ENCODE peak calls at places on chromosomes 16 and 17, in ten cellular contexts. One of them, this sample, is unnamed.

GRCh38 chr16:4257646-4258556 is 14.9 kb downstream of the TFAP4 start:
- DNase-seq in A549: no peak
- DNase-seq in body of pancreas: no peak
- DNase-seq in PC-3: no peak
- DNase-seq in AG10803: no peak
- DNase-seq in thoracic aorta: no peak
- DNase-seq in A673: no peak
- DNase-seq in IMR-90: no peak
- DNase-seq in psoas muscle: peak; percentile 39
- DNase-seq in neural progenitor cell: no peak
- DNase-seq in this sample: no peak

GRCh38 chr17:31525801-31526549 is 134.5 kb downstream of the RAB11FIP4 start:
- DNase-seq in A549: peak; percentile 66
- DNase-seq in body of pancreas: no peak
- DNase-seq in PC-3: peak; percentile 32
- DNase-seq in AG10803: peak; percentile 12
- DNase-seq in thoracic aorta: no peak
- DNase-seq in A673: no peak
- DNase-seq in IMR-90: no peak
- DNase-seq in psoas muscle: no peak
- DNase-seq in neural progenitor cell: peak; percentile 39
- DNase-seq in this sample: no peak

GRCh38 chr17:28744104-28744801 is 442 bp downstream of the TRAF4 start:
- DNase-seq in A549: peak; percentile 81
- DNase-seq in body of pancreas: peak; percentile 66
- DNase-seq in PC-3: no peak
- DNase-seq in AG10803: peak; percentile 36
- DNase-seq in thoracic aorta: no peak
- DNase-seq in A673: peak; percentile 48
- DNase-seq in IMR-90: peak; percentile 41
- DNase-seq in psoas muscle: peak; percentile 47
- DNase-seq in neural progenitor cell: peak; percentile 92
- DNase-seq in this sample: peak; percentile 40

GRCh38 chr16:4733211-4733742 is 794 bp downstream of the ANKS3 start:
- DNase-seq in A549: no peak
- DNase-seq in body of pancreas: no peak
- DNase-seq in PC-3: no peak
- DNase-seq in AG10803: no peak
- DNase-seq in thoracic aorta: no peak
- DNase-seq in A673: no peak
- DNase-seq in IMR-90: no peak
- DNase-seq in psoas muscle: no peak
- DNase-seq in neural progenitor cell: no peak
- DNase-seq in this sample: no peak

GRCh38 chr17:33964344-33964979 is 290.6 kb upstream of the CCL2 start:
- DNase-seq in A549: peak; percentile 20
- DNase-seq in body of pancreas: no peak
- DNase-seq in PC-3: no peak
- DNase-seq in AG10803: no peak
- DNase-seq in thoracic aorta: no peak
- DNase-seq in A673: no peak
- DNase-seq in IMR-90: no peak
- DNase-seq in psoas muscle: no peak
- DNase-seq in neural progenitor cell: no peak
- DNase-seq in this sample: no peak

GRCh38 chr17:79080349-79080748 is 5.7 kb downstream of the ENGASE start:
- DNase-seq in A549: no peak
- DNase-seq in body of pancreas: no peak
- DNase-seq in PC-3: no peak
- DNase-seq in AG10803: no peak
- DNase-seq in thoracic aorta: no peak
- DNase-seq in A673: no peak
- DNase-seq in IMR-90: no peak
- DNase-seq in psoas muscle: no peak
- DNase-seq in neural progenitor cell: no peak
- DNase-seq in this sample: no peak

GRCh38 chr16:84518804-84519341 is 14.4 kb upstream of the MEAK7 start:
- DNase-seq in A549: no peak
- DNase-seq in body of pancreas: no peak
- DNase-seq in PC-3: no peak
- DNase-seq in AG10803: no peak
- DNase-seq in thoracic aorta: no peak
- DNase-seq in A673: no peak
- DNase-seq in IMR-90: no peak
- DNase-seq in psoas muscle: no peak
- DNase-seq in neural progenitor cell: no peak
- DNase-seq in this sample: no peak

GRCh38 chr17:79137791-79138190 is 63.2 kb downstream of the ENGASE start:
- DNase-seq in A549: no peak
- DNase-seq in body of pancreas: no peak
- DNase-seq in PC-3: no peak
- DNase-seq in AG10803: no peak
- DNase-seq in thoracic aorta: no peak
- DNase-seq in A673: no peak
- DNase-seq in IMR-90: no peak
- DNase-seq in psoas muscle: no peak
- DNase-seq in neural progenitor cell: no peak
- DNase-seq in this sample: no peak

GRCh38 chr17:56826611-56827414 is 6.9 kb downstream of the C17orf67 start:
- DNase-seq in A549: no peak
- DNase-seq in body of pancreas: no peak
- DNase-seq in PC-3: no peak
- DNase-seq in AG10803: no peak
- DNase-seq in thoracic aorta: no peak
- DNase-seq in A673: no peak
- DNase-seq in IMR-90: no peak
- DNase-seq in psoas muscle: no peak
- DNase-seq in neural progenitor cell: no peak
- DNase-seq in this sample: no peak

GRCh38 chr17:73138541-73139138 is 26.2 kb upstream of the SSTR2 start:
- DNase-seq in A549: no peak
- DNase-seq in body of pancreas: no peak
- DNase-seq in PC-3: no peak
- DNase-seq in AG10803: no peak
- DNase-seq in thoracic aorta: no peak
- DNase-seq in A673: no peak
- DNase-seq in IMR-90: no peak
- DNase-seq in psoas muscle: no peak
- DNase-seq in neural progenitor cell: peak; percentile 43
- DNase-seq in this sample: no peak

GRCh38 chr16:67199808-67200198 is 872 bp downstream of the ELMO3 start:
- DNase-seq in A549: no peak
- DNase-seq in body of pancreas: no peak
- DNase-seq in PC-3: no peak
- DNase-seq in AG10803: no peak
- DNase-seq in thoracic aorta: no peak
- DNase-seq in A673: no peak
- DNase-seq in IMR-90: no peak
- DNase-seq in psoas muscle: no peak
- DNase-seq in neural progenitor cell: peak; percentile 61
- DNase-seq in this sample: no peak

GRCh38 chr17:72672729-72673128 is 419.8 kb downstream of the SLC39A11 start:
- DNase-seq in A549: no peak
- DNase-seq in body of pancreas: no peak
- DNase-seq in PC-3: no peak
- DNase-seq in AG10803: no peak
- DNase-seq in thoracic aorta: no peak
- DNase-seq in A673: no peak
- DNase-seq in IMR-90: no peak
- DNase-seq in psoas muscle: no peak
- DNase-seq in neural progenitor cell: no peak
- DNase-seq in this sample: no peak

GRCh38 chr17:73973881-73974409 is 229.5 kb upstream of the RPL38 start:
- DNase-seq in A549: no peak
- DNase-seq in body of pancreas: peak; percentile 22
- DNase-seq in PC-3: no peak
- DNase-seq in AG10803: no peak
- DNase-seq in thoracic aorta: no peak
- DNase-seq in A673: no peak
- DNase-seq in IMR-90: no peak
- DNase-seq in psoas muscle: no peak
- DNase-seq in neural progenitor cell: no peak
- DNase-seq in this sample: no peak

GRCh38 chr16:12674096-12674495 is 129.6 kb downstream of the CPPED1 start:
- DNase-seq in A549: peak; percentile 9
- DNase-seq in body of pancreas: no peak
- DNase-seq in PC-3: no peak
- DNase-seq in AG10803: peak; percentile 59
- DNase-seq in thoracic aorta: no peak
- DNase-seq in A673: no peak
- DNase-seq in IMR-90: peak; percentile 46
- DNase-seq in psoas muscle: no peak
- DNase-seq in neural progenitor cell: no peak
- DNase-seq in this sample: peak; percentile 9

GRCh38 chr16:14559809-14560227 is 70.2 kb downstream of the PARN start:
- DNase-seq in A549: peak; percentile 47
- DNase-seq in body of pancreas: peak; percentile 35
- DNase-seq in PC-3: no peak
- DNase-seq in AG10803: no peak
- DNase-seq in thoracic aorta: no peak
- DNase-seq in A673: no peak
- DNase-seq in IMR-90: no peak
- DNase-seq in psoas muscle: no peak
- DNase-seq in neural progenitor cell: no peak
- DNase-seq in this sample: no peak

GRCh38 chr16:73268311-73268997 is 220.5 kb upstream of the ZFHX3 start:
- DNase-seq in A549: peak; percentile 11
- DNase-seq in body of pancreas: no peak
- DNase-seq in PC-3: no peak
- DNase-seq in AG10803: peak; percentile 3
- DNase-seq in thoracic aorta: no peak
- DNase-seq in A673: peak; percentile 24
- DNase-seq in IMR-90: peak; percentile 16
- DNase-seq in psoas muscle: no peak
- DNase-seq in neural progenitor cell: peak; percentile 72
- DNase-seq in this sample: no peak

DNA sequence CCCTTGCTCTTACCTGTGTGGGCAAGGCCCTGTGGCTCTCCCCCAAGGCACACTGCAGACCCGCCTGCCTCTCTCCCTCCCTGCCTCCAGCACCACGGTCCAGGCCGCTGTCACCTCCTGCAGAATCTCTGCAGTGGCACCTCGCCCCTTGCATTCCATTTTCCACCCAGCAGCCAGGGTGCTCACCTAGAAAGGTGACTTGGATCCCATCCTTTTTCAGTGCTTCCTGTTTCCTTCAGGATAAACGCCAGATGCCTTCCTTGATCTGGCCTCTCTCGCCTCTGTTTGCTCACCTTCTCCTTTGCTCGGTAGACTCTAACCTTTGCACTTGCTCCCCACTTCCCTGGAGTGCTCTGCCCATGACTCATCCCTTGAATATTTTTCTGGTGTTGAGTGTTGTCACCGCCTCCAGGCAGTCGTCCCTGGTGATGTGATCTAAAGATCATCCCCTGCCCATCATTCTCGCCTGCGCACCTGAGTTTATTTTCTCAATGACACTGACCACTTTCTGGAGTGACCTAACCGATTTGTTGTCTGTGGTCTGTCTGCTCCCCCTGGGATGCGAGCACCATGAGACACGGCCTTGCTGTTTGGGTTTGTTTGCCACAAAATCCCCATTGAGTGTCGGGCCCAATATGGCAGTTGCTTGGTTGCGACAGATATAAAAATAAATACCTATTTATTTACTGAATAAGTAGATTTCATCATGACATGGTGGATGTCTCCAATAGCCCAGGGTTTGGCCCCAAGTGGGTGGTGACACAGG is 79.1 kb upstream of the LGALS9 start:
- DNase-seq in A549: peak; percentile 93
- DNase-seq in body of pancreas: no peak
- DNase-seq in PC-3: peak; percentile 83
- DNase-seq in AG10803: no peak
- DNase-seq in thoracic aorta: no peak
- DNase-seq in A673: no peak
- DNase-seq in IMR-90: peak; percentile 38
- DNase-seq in psoas muscle: no peak
- DNase-seq in neural progenitor cell: no peak
- DNase-seq in this sample: no peak
- H3K4me3 ChIP-seq in A549: peak overlapping the region; percentile 35
- H3K4me3 ChIP-seq in body of pancreas: no peak overlapping the region
- H3K4me3 ChIP-seq in PC-3: peak overlapping the region; percentile 40
- H3K4me3 ChIP-seq in AG10803: no peak overlapping the region
- H3K4me3 ChIP-seq in thoracic aorta: no peak overlapping the region
- H3K4me3 ChIP-seq in A673: no peak overlapping the region
- H3K4me3 ChIP-seq in IMR-90: no peak overlapping the region
- H3K4me3 ChIP-seq in psoas muscle: no peak overlapping the region
- H3K4me3 ChIP-seq in neural progenitor cell: no peak overlapping the region
- H3K4me3 ChIP-seq in this sample: no peak overlapping the region

GRCh38 chr16:77738706-77739105 is 16.4 kb downstream of the NUDT7 start:
- DNase-seq in A549: no peak
- DNase-seq in body of pancreas: no peak
- DNase-seq in PC-3: no peak
- DNase-seq in AG10803: no peak
- DNase-seq in thoracic aorta: no peak
- DNase-seq in A673: no peak
- DNase-seq in IMR-90: no peak
- DNase-seq in psoas muscle: no peak
- DNase-seq in neural progenitor cell: no peak
- DNase-seq in this sample: no peak
- TF ChIP-seq CTCF in A549: no peak
- TF ChIP-seq CTCF in body of pancreas: no peak
- TF ChIP-seq CTCF in PC-3: no peak
- TF ChIP-seq CTCF in AG10803: no peak
- TF ChIP-seq CTCF in thoracic aorta: no peak
- TF ChIP-seq CTCF in A673: no peak
- TF ChIP-seq CTCF in IMR-90: no peak
- TF ChIP-seq CTCF in psoas muscle: no peak
- TF ChIP-seq CTCF in neural progenitor cell: no peak
- TF ChIP-seq CTCF in this sample: no peak

DNA sequence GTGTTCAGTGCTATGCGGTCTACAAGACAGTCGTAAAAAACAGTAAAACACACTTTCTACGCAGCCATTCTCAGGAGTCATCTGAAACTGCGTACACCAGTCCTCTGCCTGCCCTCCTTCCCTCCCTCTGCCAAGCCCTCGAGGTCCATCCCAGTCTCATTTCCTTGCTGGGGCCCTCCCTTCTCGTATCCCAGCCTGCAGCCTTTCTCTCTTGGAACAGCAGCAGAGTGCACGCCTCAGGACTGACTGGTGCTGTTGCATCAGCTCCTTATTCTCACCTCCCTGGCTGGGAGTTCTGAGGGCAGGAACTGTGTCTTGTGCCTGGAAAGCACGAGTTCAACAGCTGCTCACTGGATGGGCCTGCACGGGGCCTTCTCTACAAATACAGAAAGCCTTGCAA is 12.5 kb downstream of the FAHD1 start:
- DNase-seq in A549: no peak
- DNase-seq in body of pancreas: no peak
- DNase-seq in PC-3: no peak
- DNase-seq in AG10803: peak; percentile 91
- DNase-seq in thoracic aorta: no peak
- DNase-seq in A673: no peak
- DNase-seq in IMR-90: peak; percentile 61
- DNase-seq in psoas muscle: no peak
- DNase-seq in neural progenitor cell: no peak
- DNase-seq in this sample: no peak
- H3K4me3 ChIP-seq in A549: no peak overlapping the region
- H3K4me3 ChIP-seq in body of pancreas: no peak overlapping the region
- H3K4me3 ChIP-seq in PC-3: no peak overlapping the region
- H3K4me3 ChIP-seq in AG10803: no peak overlapping the region
- H3K4me3 ChIP-seq in thoracic aorta: no peak overlapping the region
- H3K4me3 ChIP-seq in A673: no peak overlapping the region
- H3K4me3 ChIP-seq in IMR-90: no peak overlapping the region
- H3K4me3 ChIP-seq in psoas muscle: no peak overlapping the region
- H3K4me3 ChIP-seq in neural progenitor cell: no peak overlapping the region
- H3K4me3 ChIP-seq in this sample: no peak overlapping the region

GRCh38 chr17:2274414-2274813 is 29.2 kb downstream of the SMG6 start:
- DNase-seq in A549: no peak
- DNase-seq in body of pancreas: no peak
- DNase-seq in PC-3: no peak
- DNase-seq in AG10803: no peak
- DNase-seq in thoracic aorta: no peak
- DNase-seq in A673: no peak
- DNase-seq in IMR-90: no peak
- DNase-seq in psoas muscle: no peak
- DNase-seq in neural progenitor cell: no peak
- DNase-seq in this sample: no peak
- TF ChIP-seq CTCF in A549: no peak
- TF ChIP-seq CTCF in body of pancreas: no peak
- TF ChIP-seq CTCF in PC-3: no peak
- TF ChIP-seq CTCF in AG10803: no peak
- TF ChIP-seq CTCF in thoracic aorta: no peak
- TF ChIP-seq CTCF in A673: no peak
- TF ChIP-seq CTCF in IMR-90: no peak
- TF ChIP-seq CTCF in psoas muscle: no peak
- TF ChIP-seq CTCF in neural progenitor cell: no peak
- TF ChIP-seq CTCF in this sample: no peak